ENCODE peak calls at places on chromosomes 11 and 22, in eight cellular contexts. P, A, Q, F, H, G, O and N are unnamed samples.

GRCh38 chr11:639324-639977 is 2.4 kb downstream of the DRD4 start:
- DNase-seq in P (no peak), A (no peak), Q (no peak), F (no peak), H (no peak), G (no peak), O (no peak), N (no peak)

GRCh38 chr11:106369224-106369623 is 291.8 kb downstream of the AASDHPPT start:
- DNase-seq in P (peak; percentile 14), A (no peak), Q (no peak), F (no peak), H (no peak), G (no peak), O (no peak), N (no peak)

GRCh38 chr22:32237905-32238304 is 17.2 kb downstream of the SLC5A4 start:
- DNase-seq in P (no peak), A (no peak), Q (no peak), F (no peak), H (no peak), G (no peak), O (no peak), N (no peak)

GRCh38 chr11:72783144-72783910 is 10.5 kb downstream of the STARD10 start:
- DNase-seq in P (no peak), A (no peak), Q (no peak), F (no peak), H (no peak), G (no peak), O (no peak), N (no peak)

GRCh38 chr11:40328890-40329617 is 1130.4 kb downstream of the LRRC4C start:
- DNase-seq in P (peak; percentile 100), A (peak; percentile 82), Q (peak; percentile 95), F (peak; percentile 48), H (no peak), G (no peak), O (peak; percentile 15), N (peak; percentile 99)

GRCh38 chr11:72719551-72719950 is 32.7 kb downstream of the ARAP1 start:
- DNase-seq in P (no peak), A (no peak), Q (no peak), F (no peak), H (no peak), G (no peak), O (no peak), N (no peak)

GRCh38 chr11:2664886-2665746 is 34.7 kb downstream of the KCNQ1OT1 start:
- DNase-seq in P (no peak), A (peak; percentile 6), Q (no peak), F (no peak), H (peak; percentile 70), G (no peak), O (no peak), N (no peak)

GRCh38 chr11:133917921-133918605 is 38.7 kb downstream of the IGSF9B start:
- DNase-seq in P (no peak), A (no peak), Q (no peak), F (no peak), H (no peak), G (peak; percentile 50), O (no peak), N (no peak)

GRCh38 chr22:36467946-36468345 is 13.5 kb downstream of the TXN2 start:
- DNase-seq in P (peak; percentile 97), A (no peak), Q (no peak), F (no peak), H (peak; percentile 81), G (no peak), O (peak; percentile 48), N (peak; percentile 93)

GRCh38 chr11:81970886-81971285 is 762.8 kb downstream of the FAM181B start:
- DNase-seq in P (no peak), A (no peak), Q (no peak), F (no peak), H (no peak), G (no peak), O (no peak), N (no peak)

GRCh38 chr11:96279421-96280290 is 63.3 kb downstream of the MAML2 start:
- DNase-seq in P (peak; percentile 67), A (no peak), Q (no peak), F (no peak), H (no peak), G (no peak), O (no peak), N (peak; percentile 32)

GRCh38 chr11:119483341-119483880 is 60.4 kb upstream of the THY1 start:
- DNase-seq in P (no peak), A (peak; percentile 9), Q (no peak), F (no peak), H (peak; percentile 59), G (no peak), O (no peak), N (no peak)

GRCh38 chr22:38080847-38081635 is 2.9 kb downstream of the SLC16A8 start:
- DNase-seq in P (peak; percentile 14), A (peak; percentile 54), Q (no peak), F (peak; percentile 55), H (no peak), G (peak; percentile 49), O (peak; percentile 41), N (peak; percentile 21)

GRCh38 chr11:43830928-43831440 is 49.6 kb upstream of the ALKBH3 start:
- DNase-seq in P (peak; percentile 100), A (no peak), Q (peak; percentile 99), F (no peak), H (peak; percentile 76), G (no peak), O (no peak), N (peak; percentile 99)

GRCh38 chr11:2320591-2321310 is 18.9 kb downstream of the TSPAN32 start:
- DNase-seq in P (no peak), A (no peak), Q (no peak), F (no peak), H (no peak), G (no peak), O (no peak), N (no peak)

GRCh38 chr22:33006220-33006954 is 51.8 kb downstream of the SYN3 start:
- DNase-seq in P (no peak), A (no peak), Q (no peak), F (no peak), H (no peak), G (no peak), O (no peak), N (no peak)

GRCh38 chr11:15745266-15745665 is 611.1 kb downstream of the SOX6 start:
- DNase-seq in P (peak; percentile 50), A (no peak), Q (no peak), F (no peak), H (no peak), G (no peak), O (no peak), N (no peak)

GRCh38 chr22:29727248-29727551 is 7.4 kb downstream of the CABP7 start:
- DNase-seq in P (peak; percentile 32), A (no peak), Q (no peak), F (peak; percentile 56), H (no peak), G (peak; percentile 51), O (peak; percentile 37), N (peak; percentile 21)

GRCh38 chr11:114060402-114061052 is 1.0 kb downstream of the ZBTB16 start:
- DNase-seq in P (no peak), A (peak; percentile 49), Q (no peak), F (peak; percentile 71), H (no peak), G (no peak), O (peak; percentile 57), N (no peak)

GRCh38 chr11:30741039-30741550 is 154.9 kb upstream of the MPPED2 start:
- DNase-seq in P (peak; percentile 91), A (no peak), Q (no peak), F (no peak), H (no peak), G (no peak), O (no peak), N (peak; percentile 92)

GRCh38 chr11:102306817-102307814 is 10.2 kb upstream of the BIRC3 start:
- DNase-seq in P (no peak), A (no peak), Q (no peak), F (no peak), H (no peak), G (no peak), O (no peak), N (no peak)

GRCh38 chr11:8605956-8606355 is 11.9 kb upstream of the STK33 start:
- DNase-seq in P (peak; percentile 16), A (no peak), Q (no peak), F (no peak), H (no peak), G (no peak), O (no peak), N (peak; percentile 28)

GRCh38 chr11:3849297-3849874 is 6.1 kb upstream of the STIM1 start:
- DNase-seq in P (peak; percentile 41), A (peak; percentile 32), Q (no peak), F (no peak), H (no peak), G (peak; percentile 32), O (no peak), N (peak; percentile 33)

GRCh38 chr22:22710719-22711531 is 66.5 kb downstream of the GGTLC2 start:
- DNase-seq in P (peak; percentile 17), A (peak; percentile 70), Q (no peak), F (peak; percentile 76), H (peak; percentile 70), G (peak; percentile 78), O (peak; percentile 35), N (peak; percentile 24)

GRCh38 chr22:45680932-45681700 is 9.5 kb downstream of the ATXN10 start:
- DNase-seq in P (peak; percentile 90), A (no peak), Q (peak; percentile 41), F (no peak), H (no peak), G (no peak), O (no peak), N (peak; percentile 56)

GRCh38 chr11:93547028-93547427 is 3.8 kb upstream of the SMCO4 start:
- DNase-seq in P (no peak), A (no peak), Q (no peak), F (no peak), H (no peak), G (no peak), O (no peak), N (no peak)
- H3K4me3 ChIP-seq in P (no peak overlapping the region), A (no peak overlapping the region), Q (no peak overlapping the region), F (no peak overlapping the region), H (no peak overlapping the region), G (no peak overlapping the region), O (no peak overlapping the region), N (no peak overlapping the region)

DNA sequence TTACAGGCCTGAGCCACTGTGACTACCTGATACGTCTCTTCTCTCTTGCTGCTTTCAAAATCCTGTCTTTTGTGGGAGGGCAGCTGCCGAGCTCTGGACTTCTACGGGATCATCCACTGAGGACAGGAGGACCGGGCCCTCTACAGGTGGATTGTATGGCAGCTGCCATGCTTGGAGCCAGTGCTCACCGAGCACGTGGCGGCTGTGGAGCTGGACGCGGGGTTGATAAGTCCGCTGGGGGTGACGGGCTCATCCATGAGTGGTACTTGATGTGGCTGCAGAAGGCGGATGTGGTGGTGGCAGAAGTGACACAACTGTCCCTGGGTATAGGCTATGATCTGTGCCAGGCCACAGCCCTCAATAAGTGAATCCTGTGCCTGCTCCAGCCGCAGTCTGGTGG is 1.8 kb upstream of the CYP2D6 start:
- DNase-seq in P (no peak), A (no peak), Q (no peak), F (no peak), H (no peak), G (no peak), O (no peak), N (no peak)
- TF ChIP-seq CTCF in P (no peak), A (no peak), Q (no peak), F (no peak), H (no peak), G (no peak), O (no peak), N (no peak)

GRCh38 chr11:14380125-14380936 is 21.3 kb upstream of the RRAS2 start:
- DNase-seq in P (no peak), A (no peak), Q (no peak), F (no peak), H (no peak), G (no peak), O (no peak), N (no peak)
- H3K4me3 ChIP-seq in P (no peak overlapping the region), A (no peak overlapping the region), Q (no peak overlapping the region), F (peak overlapping the region; percentile 56), H (peak overlapping the region; percentile 71), G (peak overlapping the region; percentile 61), O (peak overlapping the region; percentile 68), N (peak overlapping the region; percentile 57)

GRCh38 chr22:39446239-39446721 is 10.5 kb upstream of the MGAT3 start:
- DNase-seq in P (no peak), A (no peak), Q (no peak), F (no peak), H (no peak), G (no peak), O (no peak), N (no peak)
- TF ChIP-seq CTCF in P (no peak), A (no peak), Q (no peak), F (no peak), H (no peak), G (no peak), O (no peak), N (no peak)